ENCODE peak calls at places on chromosome 1, in nine cellular contexts. H is tibial nerve, Z is cardiac muscle cell, L is PC-9, A is heart right ventricle, Q is testis, G is lower lobe of right lung, V is pancreas, F is caudate nucleus. I is an unnamed sample.

GRCh38 chr1:8323706-8324105 is 5.8 kb downstream of the SLC45A1 start:
- DNase-seq in H (no peak), Z (no peak), L (no peak), A (peak), Q (no peak), G (no peak), V (no peak), F (no peak), I (no peak)

GRCh38 chr1:197912739-197913494 is 4.3 kb upstream of the LHX9 start:
- DNase-seq in H (no peak), Z (no peak), L (no peak), A (no peak), Q (no peak), G (no peak), V (no peak), F (no peak), I (no peak)

GRCh38 chr1:203166192-203166940 is 9.3 kb downstream of the MYBPH start:
- DNase-seq in H (no peak), Z (peak), L (no peak), A (no peak), Q (peak), G (no peak), V (peak), F (no peak), I (no peak)

GRCh38 chr1:159831696-159832225 is 5.1 kb downstream of the SLAMF8 start:
- DNase-seq in H (no peak), Z (no peak), L (no peak), A (no peak), Q (no peak), G (no peak), V (no peak), F (no peak), I (no peak)

GRCh38 chr1:29876902-29877301 is 640.6 kb downstream of the PTPRU start:
- DNase-seq in H (no peak), Z (no peak), L (no peak), A (no peak), Q (no peak), G (no peak), V (no peak), F (no peak), I (no peak)

GRCh38 chr1:210362526-210362925 is 33.8 kb downstream of the HHAT start:
- DNase-seq in H (no peak), Z (no peak), L (no peak), A (no peak), Q (peak), G (no peak), V (no peak), F (no peak), I (no peak)

GRCh38 chr1:179143332-179143731 is 61.5 kb downstream of the TOR3A start:
- DNase-seq in H (no peak), Z (no peak), L (peak), A (no peak), Q (no peak), G (no peak), V (no peak), F (no peak), I (no peak)

GRCh38 chr1:61561666-61562065 is 163.3 kb downstream of the TM2D1 start:
- DNase-seq in H (no peak), Z (no peak), L (peak), A (no peak), Q (no peak), G (no peak), V (no peak), F (no peak), I (no peak)

GRCh38 chr1:41399148-41399795 is 38.0 kb downstream of the FOXO6 start:
- DNase-seq in H (no peak), Z (peak), L (no peak), A (peak), Q (no peak), G (no peak), V (no peak), F (no peak), I (no peak)

GRCh38 chr1:2989976-2990375 is 31.3 kb upstream of the ACTRT2 start:
- DNase-seq in H (no peak), Z (no peak), L (no peak), A (no peak), Q (no peak), G (peak), V (no peak), F (no peak), I (no peak)

GRCh38 chr1:169003864-169004516 is 102.5 kb upstream of the ATP1B1 start:
- DNase-seq in H (no peak), Z (peak), L (peak), A (peak), Q (peak), G (peak), V (peak), F (no peak), I (peak)

GRCh38 chr1:161216945-161217712 is 2.0 kb downstream of the FCER1G start:
- DNase-seq in H (no peak), Z (no peak), L (no peak), A (no peak), Q (no peak), G (peak), V (no peak), F (no peak), I (no peak)

GRCh38 chr1:199312626-199313025 is 673.8 kb downstream of the PTPRC start:
- DNase-seq in H (no peak), Z (no peak), L (no peak), A (no peak), Q (no peak), G (no peak), V (no peak), F (no peak), I (no peak)

GRCh38 chr1:13819637-13820036 is 119.6 kb downstream of the PRDM2 start:
- DNase-seq in H (no peak), Z (no peak), L (no peak), A (no peak), Q (peak), G (no peak), V (no peak), F (no peak), I (no peak)

GRCh38 chr1:11924334-11925195 is 1.7 kb downstream of the KIAA2013 start:
- DNase-seq in H (no peak), Z (no peak), L (no peak), A (no peak), Q (no peak), G (no peak), V (no peak), F (no peak), I (no peak)

GRCh38 chr1:18936471-18936813 is 20.0 kb downstream of the IFFO2 start:
- DNase-seq in H (no peak), Z (no peak), L (no peak), A (no peak), Q (no peak), G (no peak), V (no peak), F (no peak), I (no peak)

GRCh38 chr1:235938714-235939487 is 72.2 kb upstream of the LYST start:
- DNase-seq in H (no peak), Z (no peak), L (no peak), A (no peak), Q (no peak), G (no peak), V (no peak), F (no peak), I (no peak)

GRCh38 chr1:179803916-179804315 is 60.8 kb downstream of the FAM163A start:
- DNase-seq in H (no peak), Z (no peak), L (no peak), A (no peak), Q (no peak), G (no peak), V (no peak), F (no peak), I (no peak)

GRCh38 chr1:27979151-27979858 is 19.5 kb downstream of the XKR8 start:
- DNase-seq in H (no peak), Z (peak), L (peak), A (no peak), Q (no peak), G (no peak), V (no peak), F (no peak), I (no peak)

GRCh38 chr1:170663011-170663410 is 920 bp upstream of the PRRX1 start:
- DNase-seq in H (no peak), Z (no peak), L (no peak), A (no peak), Q (no peak), G (no peak), V (no peak), F (no peak), I (no peak)

GRCh38 chr1:99557556-99558256 is 88.2 kb upstream of the PALMD start:
- DNase-seq in H (no peak), Z (no peak), L (peak), A (no peak), Q (no peak), G (no peak), V (no peak), F (no peak), I (no peak)

GRCh38 chr1:157104598-157105293 is 5.1 kb upstream of the ETV3L start:
- DNase-seq in H (no peak), Z (no peak), L (no peak), A (no peak), Q (no peak), G (no peak), V (no peak), F (no peak), I (no peak)

GRCh38 chr1:161021168-161021958 is 411 bp upstream of the F11R start:
- DNase-seq in H (no peak), Z (peak), L (peak), A (peak), Q (peak), G (peak), V (peak), F (peak), I (no peak)

GRCh38 chr1:37657620-37658412 is 23.1 kb upstream of the RSPO1 start:
- DNase-seq in H (no peak), Z (no peak), L (no peak), A (no peak), Q (no peak), G (no peak), V (no peak), F (no peak), I (no peak)

GRCh38 chr1:197671920-197672319 is 103.4 kb downstream of the DENND1B start:
- DNase-seq in H (no peak), Z (no peak), L (no peak), A (no peak), Q (no peak), G (no peak), V (no peak), F (no peak), I (no peak)

GRCh38 chr1:14726606-14727005 is 128.1 kb downstream of the KAZN start:
- DNase-seq in H (no peak), Z (no peak), L (no peak), A (no peak), Q (no peak), G (no peak), V (no peak), F (no peak), I (no peak)

GRCh38 chr1:21966247-21967000 is 10.4 kb upstream of the CELA3B start:
- DNase-seq in H (no peak), Z (no peak), L (peak), A (no peak), Q (no peak), G (no peak), V (no peak), F (no peak), I (no peak)

GRCh38 chr1:160004427-160004826 is 27.4 kb downstream of the PIGM start:
- DNase-seq in H (no peak), Z (no peak), L (no peak), A (no peak), Q (no peak), G (no peak), V (no peak), F (no peak), I (no peak)

GRCh38 chr1:117069220-117069844 is 9.2 kb downstream of the TTF2 start:
- DNase-seq in H (no peak), Z (no peak), L (no peak), A (no peak), Q (no peak), G (no peak), V (no peak), F (no peak), I (no peak)

GRCh38 chr1:19762175-19762779 is 37.4 kb downstream of the TMCO4 start:
- DNase-seq in H (no peak), Z (peak), L (no peak), A (no peak), Q (peak), G (no peak), V (peak), F (no peak), I (no peak)

GRCh38 chr1:41486053-41486891 is 1.8 kb upstream of the EDN2 start:
- DNase-seq in H (no peak), Z (no peak), L (no peak), A (no peak), Q (no peak), G (peak), V (peak), F (no peak), I (no peak)

GRCh38 chr1:198699167-198700015 is 60.6 kb downstream of the PTPRC start:
- DNase-seq in H (no peak), Z (peak), L (no peak), A (peak), Q (peak), G (peak), V (peak), F (no peak), I (no peak)

GRCh38 chr1:116560704-116561490 is 9.9 kb downstream of the CD58 start:
- DNase-seq in H (no peak), Z (no peak), L (no peak), A (no peak), Q (no peak), G (no peak), V (no peak), F (no peak), I (no peak)

GRCh38 chr1:72432645-72433267 is 150.4 kb upstream of the NEGR1 start:
- DNase-seq in H (no peak), Z (no peak), L (no peak), A (no peak), Q (no peak), G (no peak), V (no peak), F (no peak), I (no peak)

DNA sequence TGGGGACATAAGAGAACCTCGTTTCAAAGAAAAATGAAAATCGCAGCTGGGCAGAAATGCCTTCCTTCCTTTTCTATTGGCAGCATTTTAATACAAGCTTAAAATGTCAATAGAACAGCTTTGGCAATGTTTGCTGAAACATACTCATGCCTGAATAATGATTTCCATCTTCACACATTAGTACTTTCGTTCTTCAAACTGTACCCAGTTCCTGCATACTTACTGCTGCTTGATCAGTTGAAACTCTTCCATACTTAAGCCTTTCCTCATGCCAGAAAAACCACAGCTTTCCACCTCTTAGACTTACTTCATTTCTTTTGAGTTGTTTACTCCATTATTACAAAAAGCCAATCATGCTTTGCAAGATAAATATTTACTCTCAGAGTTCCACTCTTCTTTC is 22.8 kb upstream of the CD55 start:
- DNase-seq in H (no peak), Z (no peak), L (peak), A (no peak), Q (no peak), G (no peak), V (no peak), F (no peak), I (no peak)
- H3K27ac ChIP-seq in H (no peak), Z (no peak), L (peak), A (no peak), Q (no peak), G (peak), V (no peak), F (no peak), I (no peak)

GRCh38 chr1:16478091-16478490 is 36.0 kb downstream of the RNU1-1 start:
- DNase-seq in H (no peak), Z (no peak), L (no peak), A (no peak), Q (no peak), G (no peak), V (no peak), F (no peak), I (no peak)
- H3K27ac ChIP-seq in H (no peak), Z (no peak), L (no peak), A (no peak), Q (no peak), G (no peak), V (no peak), F (no peak), I (no peak)

DNA sequence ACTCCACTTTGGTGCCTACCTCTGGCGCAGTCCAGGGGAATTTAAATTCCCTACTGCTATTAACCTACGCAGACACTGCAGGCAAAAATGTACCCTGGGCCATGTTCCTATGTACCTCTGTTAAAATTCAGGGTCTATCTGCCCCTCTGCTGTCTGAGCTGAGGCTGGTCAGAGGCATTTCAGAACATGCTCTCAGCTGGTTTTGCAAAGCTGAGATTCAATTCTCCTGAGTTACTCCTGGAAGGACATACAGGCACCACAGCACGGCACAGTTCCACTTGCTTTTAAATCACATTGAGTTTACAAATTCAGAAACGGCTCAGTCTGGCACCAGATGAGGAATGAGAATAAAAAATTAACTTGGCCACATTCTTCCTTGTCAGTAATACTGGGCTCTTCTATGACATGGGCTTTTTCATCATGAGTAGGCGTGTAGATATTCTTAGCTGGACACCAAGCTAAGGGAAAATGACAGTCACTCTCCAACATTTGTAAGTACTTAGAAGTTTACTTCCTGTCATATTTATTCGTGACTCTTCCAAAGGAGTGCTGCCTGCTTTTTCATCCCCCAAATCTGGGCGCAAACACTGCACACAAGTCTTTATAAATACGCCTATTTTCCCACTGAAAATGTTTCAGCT is 2.0 kb downstream of the C1orf198 start:
- DNase-seq in H (no peak), Z (no peak), L (no peak), A (no peak), Q (no peak), G (no peak), V (peak), F (no peak), I (no peak)
- H3K27ac ChIP-seq in H (peak), Z (no peak), L (no peak), A (peak), Q (no peak), G (peak), V (peak), F (peak), I (peak)

DNA sequence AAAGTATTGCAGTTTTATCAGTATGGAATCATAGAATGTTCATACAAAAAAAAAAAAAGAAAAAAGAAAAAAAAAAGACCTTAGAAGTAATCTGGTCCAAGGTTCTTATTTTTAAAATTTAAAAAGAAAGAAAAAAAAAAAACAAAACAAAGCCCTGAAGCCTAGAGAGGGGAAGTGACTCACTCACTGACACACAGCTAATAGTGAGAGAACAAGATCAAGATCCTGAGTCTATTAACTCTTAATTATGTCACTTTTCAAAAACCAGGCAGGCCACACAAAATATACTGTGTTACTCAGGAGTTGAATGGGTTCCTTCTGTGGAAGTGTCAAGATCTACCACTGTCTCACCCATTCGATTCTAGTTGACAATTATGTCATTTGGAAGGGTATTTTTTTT is 433.9 kb upstream of the DAB1 start:
- DNase-seq in H (no peak), Z (no peak), L (no peak), A (no peak), Q (no peak), G (no peak), V (no peak), F (no peak), I (no peak)
- H3K27ac ChIP-seq in H (no peak), Z (no peak), L (no peak), A (no peak), Q (no peak), G (no peak), V (no peak), F (no peak), I (no peak)